ENCODE peak calls at places on chromosomes 5 and 9, in four cellular contexts. F is T-helper 1 cell, C is pons, I is AG04450. Q is an unnamed sample.

GRCh38 chr5:146699129-146699528 is 179.4 kb downstream of the PPP2R2B start:
- DNase-seq in F (no peak), C (no peak), I (no peak), Q (peak)

GRCh38 chr5:167709625-167710024 is 581.8 kb upstream of the WWC1 start:
- DNase-seq in F (no peak), C (no peak), I (no peak), Q (no peak)

GRCh38 chr9:129995409-129996160 is 47.4 kb downstream of the FNBP1 start:
- DNase-seq in F (no peak), C (peak), I (no peak), Q (no peak)

GRCh38 chr5:375336-375920 is 53.9 kb downstream of the AHRR start:
- DNase-seq in F (no peak), C (no peak), I (no peak), Q (no peak)

GRCh38 chr5:43602818-43603534 is at the start of gene NNT:
- DNase-seq in F (peak), C (peak), I (no peak), Q (no peak)

GRCh38 chr5:180047667-180048066 is 23.9 kb downstream of the RNF130 start:
- DNase-seq in F (no peak), C (no peak), I (no peak), Q (no peak)

GRCh38 chr9:8784813-8785212 is 985.2 kb upstream of the DMAC1 start:
- DNase-seq in F (no peak), C (no peak), I (no peak), Q (no peak)

GRCh38 chr9:37969130-37969529 is 65.2 kb upstream of the SLC25A51 start:
- DNase-seq in F (no peak), C (no peak), I (no peak), Q (no peak)

GRCh38 chr5:105392122-105392709 is 1829.6 kb upstream of the NUDT12 start:
- DNase-seq in F (no peak), C (no peak), I (no peak), Q (no peak)

GRCh38 chr5:129163979-129164378 is 69.4 kb downstream of the ISOC1 start:
- DNase-seq in F (no peak), C (no peak), I (no peak), Q (no peak)

GRCh38 chr9:123642291-123643278 is 286.6 kb downstream of the CRB2 start:
- DNase-seq in F (no peak), C (peak), I (no peak), Q (peak)

GRCh38 chr5:149471406-149472183 is 79.6 kb downstream of the CSNK1A1 start:
- DNase-seq in F (no peak), C (no peak), I (no peak), Q (no peak)

GRCh38 chr5:75616961-75617660 is 5.9 kb downstream of the ANKDD1B start:
- DNase-seq in F (no peak), C (no peak), I (no peak), Q (no peak)

GRCh38 chr9:96258967-96259366 is 43.0 kb downstream of the HSD17B3 start:
- DNase-seq in F (no peak), C (no peak), I (no peak), Q (no peak)

GRCh38 chr5:128546658-128547281 is 8.7 kb upstream of the FBN2 start:
- DNase-seq in F (no peak), C (no peak), I (no peak), Q (no peak)

GRCh38 chr5:114339108-114339507 is 22.8 kb upstream of the KCNN2 start:
- DNase-seq in F (no peak), C (no peak), I (no peak), Q (no peak)

GRCh38 chr9:128203842-128204551 is 818 bp downstream of the DNM1 start:
- DNase-seq in F (no peak), C (no peak), I (no peak), Q (no peak)

GRCh38 chr9:2356391-2356790 is 265.2 kb upstream of the VLDLR start:
- DNase-seq in F (no peak), C (no peak), I (no peak), Q (no peak)

GRCh38 chr9:32644698-32645097 is 9.2 kb upstream of the TAF1L start:
- DNase-seq in F (no peak), C (no peak), I (peak), Q (peak)

GRCh38 chr9:125991886-125992529 is 244.8 kb downstream of the PBX3 start:
- DNase-seq in F (no peak), C (no peak), I (no peak), Q (no peak)

GRCh38 chr5:74643160-74643562 is 2.6 kb upstream of the ENC1 start:
- DNase-seq in F (no peak), C (no peak), I (peak), Q (peak)

GRCh38 chr5:169435506-169436230 is 134.7 kb upstream of the SLIT3 start:
- DNase-seq in F (no peak), C (no peak), I (no peak), Q (no peak)

GRCh38 chr5:89287964-89288363 is 405.0 kb upstream of the MEF2C start:
- DNase-seq in F (no peak), C (no peak), I (no peak), Q (no peak)

GRCh38 chr5:149381986-149382338 is 2.9 kb upstream of the IL17B start:
- DNase-seq in F (peak), C (no peak), I (no peak), Q (no peak)

GRCh38 chr9:83274787-83275186 is 211.8 kb upstream of the RASEF start:
- DNase-seq in F (no peak), C (no peak), I (no peak), Q (no peak)

GRCh38 chr9:120338340-120338739 is 241.6 kb downstream of the CDK5RAP2 start:
- DNase-seq in F (no peak), C (no peak), I (no peak), Q (no peak)

GRCh38 chr9:35958104-35958825 is at the start of gene OR2S2:
- DNase-seq in F (no peak), C (no peak), I (no peak), Q (no peak)

GRCh38 chr5:37495210-37495609 is 116.1 kb downstream of the WDR70 start:
- DNase-seq in F (no peak), C (peak), I (no peak), Q (no peak)

GRCh38 chr5:176415240-176416122 is 858 bp downstream of the CLTB start:
- DNase-seq in F (no peak), C (no peak), I (no peak), Q (no peak)

GRCh38 chr5:43305948-43306563 is 7.2 kb downstream of the HMGCS1 start:
- DNase-seq in F (no peak), C (peak), I (peak), Q (no peak)

GRCh38 chr9:110650991-110651411 is 17.6 kb upstream of the MUSK start:
- DNase-seq in F (no peak), C (peak), I (peak), Q (peak)

GRCh38 chr9:125550216-125550614 is 156.8 kb downstream of the MAPKAP1 start:
- DNase-seq in F (no peak), C (no peak), I (no peak), Q (no peak)

GRCh38 chr5:139383275-139383992 is at the start of gene SLC23A1:
- DNase-seq in F (no peak), C (no peak), I (no peak), Q (no peak)

GRCh38 chr5:135449608-135450007 is 2.5 kb upstream of the DCANP1 start:
- DNase-seq in F (no peak), C (no peak), I (no peak), Q (no peak)

Q was measured in retinal pigment epithelial cell.